ENCODE peak calls at places on chromosomes 2 and 18, in nine cellular contexts. T is NCI-H526, B is KG1, Z is sciatic nerve, G is activated gamma-delta T cell treated with Interleukin-2 at 50 U/mL for 16 hours, W is neural crest cell, X is GM10248, M is choroid plexus epithelial cell, E is iris pigment epithelial cell. F is an unnamed sample.

GRCh38 chr2:64644240-64645013 is 9.3 kb downstream of the SERTAD2 start:
- DNase-seq in T (peak), B (peak), Z (peak), G (peak), W (peak), X (peak), M (peak), E (peak), F (peak)

GRCh38 chr2:128536925-128537620 is 218.4 kb upstream of the HS6ST1 start:
- DNase-seq in T (peak), B (no peak), Z (no peak), G (no peak), W (no peak), X (no peak), M (peak), E (peak), F (peak)

GRCh38 chr18:12500986-12501385 is 93.3 kb downstream of the PRELID3A start:
- DNase-seq in T (no peak), B (no peak), Z (no peak), G (no peak), W (no peak), X (no peak), M (no peak), E (no peak), F (no peak)

GRCh38 chr2:209383212-209383611 is 40.6 kb upstream of the MAP2 start:
- DNase-seq in T (no peak), B (no peak), Z (no peak), G (no peak), W (no peak), X (no peak), M (peak), E (peak), F (no peak)

GRCh38 chr2:165312999-165313398 is 73.8 kb downstream of the SCN2A start:
- DNase-seq in T (no peak), B (no peak), Z (no peak), G (no peak), W (no peak), X (no peak), M (no peak), E (no peak), F (no peak)

GRCh38 chr2:241964133-241964532 is 94.6 kb downstream of the RTP5 start:
- DNase-seq in T (no peak), B (no peak), Z (peak), G (no peak), W (no peak), X (no peak), M (no peak), E (no peak), F (no peak)

GRCh38 chr2:240522406-240522805 is 35.4 kb downstream of the ANKMY1 start:
- DNase-seq in T (no peak), B (no peak), Z (peak), G (no peak), W (no peak), X (no peak), M (no peak), E (no peak), F (no peak)

GRCh38 chr2:186559848-186560247 is 30.0 kb upstream of the ITGAV start:
- DNase-seq in T (no peak), B (no peak), Z (no peak), G (no peak), W (no peak), X (peak), M (no peak), E (no peak), F (no peak)

GRCh38 chr18:36527740-36528455 is 230.4 kb downstream of the FHOD3 start:
- DNase-seq in T (no peak), B (no peak), Z (no peak), G (no peak), W (no peak), X (no peak), M (no peak), E (no peak), F (no peak)

GRCh38 chr2:38554973-38555595 is 47.6 kb downstream of the HNRNPLL start:
- DNase-seq in T (peak), B (no peak), Z (no peak), G (no peak), W (no peak), X (no peak), M (peak), E (peak), F (no peak)

GRCh38 chr18:7272268-7273049 is 41.6 kb downstream of the LRRC30 start:
- DNase-seq in T (peak), B (peak), Z (peak), G (no peak), W (peak), X (no peak), M (peak), E (peak), F (peak)

GRCh38 chr2:205386109-205386508 is 296.2 kb upstream of the NRP2 start:
- DNase-seq in T (no peak), B (no peak), Z (no peak), G (no peak), W (no peak), X (no peak), M (peak), E (no peak), F (no peak)

GRCh38 chr2:202376460-202377307 is 557 bp downstream of the BMPR2 start:
- DNase-seq in T (peak), B (peak), Z (peak), G (peak), W (peak), X (peak), M (peak), E (peak), F (no peak)

GRCh38 chr2:128451636-128452411 is 133.2 kb upstream of the HS6ST1 start:
- DNase-seq in T (no peak), B (no peak), Z (peak), G (no peak), W (no peak), X (no peak), M (no peak), E (no peak), F (no peak)

GRCh38 chr2:132929786-132930185 is 259.8 kb upstream of the LYPD1 start:
- DNase-seq in T (peak), B (no peak), Z (no peak), G (no peak), W (no peak), X (no peak), M (peak), E (no peak), F (no peak)

GRCh38 chr2:46719499-46719898 is 196.1 kb downstream of the MCFD2 start:
- DNase-seq in T (no peak), B (no peak), Z (no peak), G (no peak), W (no peak), X (no peak), M (peak), E (peak), F (no peak)

F was measured in NT2/D1.